ENCODE peak calls at places on chromosomes 1 and 21, in eight cellular contexts. D is posterior cingulate gyrus; B is HCT116; F is stimulated activated CD8-positive, alpha-beta memory T cell treated with anti-CD3 and anti-CD28 coated beads, Interleukin-12 subunit alpha, Interleukin-12 subunit beta, amount 100 ng/mL, for 4 hours; G is ACHN; H is hepatic stellate cell; O is NB4; R is amniotic stem cell. M is an unnamed sample.

GRCh38 chr1:89005286-89006151 is 13.1 kb upstream of the KYAT3 start:
- DNase-seq in R (no peak), F (no peak), H (no peak), O (no peak), D (no peak), B (no peak), G (no peak), M (no peak)

GRCh38 chr1:81731989-81732388 is 68.7 kb upstream of the ADGRL2 start:
- DNase-seq in R (no peak), B (no peak), F (no peak), O (no peak), G (peak), H (no peak), D (no peak), M (no peak)

GRCh38 chr1:179591592-179592580 is at the start of gene TDRD5:
- DNase-seq in G (no peak), R (no peak), B (no peak), F (no peak), O (no peak), H (no peak), D (no peak), M (no peak)

GRCh38 chr1:236176337-236177336 is 34.3 kb downstream of the GPR137B start:
- DNase-seq in R (no peak), O (no peak), F (no peak), H (no peak), B (no peak), G (peak), D (no peak), M (no peak)

GRCh38 chr1:171637928-171638576 is 14.4 kb downstream of the MYOC start:
- DNase-seq in R (no peak), H (no peak), D (no peak), F (no peak), O (no peak), B (no peak), G (no peak), M (no peak)

GRCh38 chr21:39422468-39423241 is 22.9 kb downstream of the LCA5L start:
- DNase-seq in G (no peak), F (no peak), B (no peak), O (peak), D (no peak), R (no peak), H (no peak), M (no peak)

GRCh38 chr1:226637147-226637935 is 88.8 kb downstream of the STUM start:
- DNase-seq in R (no peak), B (no peak), O (no peak), F (no peak), D (no peak), H (no peak), G (no peak), M (no peak)

GRCh38 chr1:110237406-110238152 is 27.5 kb downstream of the KCNC4 start:
- DNase-seq in R (no peak), H (no peak), F (no peak), G (no peak), O (peak), D (no peak), B (no peak), M (no peak)

GRCh38 chr1:47646676-47647075 is 208.8 kb downstream of the FOXD2 start:
- DNase-seq in B (no peak), O (no peak), H (no peak), R (no peak), D (no peak), G (no peak), F (no peak), M (no peak)

GRCh38 chr1:114328505-114328904 is 174.8 kb upstream of the SYT6 start:
- DNase-seq in R (no peak), B (no peak), D (no peak), H (no peak), G (no peak), O (no peak), F (no peak), M (no peak)

GRCh38 chr21:42349420-42350075 is 1.2 kb downstream of the TFF2 start:
- DNase-seq in O (no peak), B (no peak), F (no peak), H (no peak), R (no peak), D (no peak), G (no peak), M (no peak)

GRCh38 chr1:56627019-56627635 is 18.0 kb upstream of the PRKAA2 start:
- DNase-seq in R (no peak), G (no peak), H (no peak), O (no peak), B (no peak), F (no peak), D (no peak), M (no peak)

GRCh38 chr1:76395059-76395458 is 320.5 kb downstream of the ST6GALNAC3 start:
- DNase-seq in G (no peak), O (no peak), R (no peak), D (no peak), F (no peak), H (no peak), B (no peak), M (no peak)

GRCh38 chr1:53325326-53326087 is 2.4 kb downstream of the LRP8 start:
- DNase-seq in F (no peak), G (no peak), H (no peak), B (no peak), O (no peak), R (no peak), D (no peak), M (no peak)

M was measured in stimulated activated CD4-positive, alpha-beta T cell treated with anti-CD3 and anti-CD28 coated beads, Interleukin-1b, Interleukin-23, amount 100 ng/mL, for 1 hour.